ENCODE peak calls at places on chromosomes 4 and X, in seven cellular contexts. One of them, this sample, is unnamed.

GRCh38 chrX:70954871-70955270 is 24.0 kb upstream of the SLC7A3 start:
- DNase-seq in mesendoderm: no peak
- DNase-seq in H9: no peak
- DNase-seq in mesenchymal stem cell: no peak
- DNase-seq in neuronal stem cell: no peak
- DNase-seq in H1: no peak
- DNase-seq in trophoblast cell: no peak
- DNase-seq in this sample: no peak

GRCh38 chr4:101604976-101605375 is 185.6 kb upstream of the BANK1 start:
- DNase-seq in mesendoderm: no peak
- DNase-seq in H9: no peak
- DNase-seq in mesenchymal stem cell: no peak
- DNase-seq in neuronal stem cell: no peak
- DNase-seq in H1: no peak
- DNase-seq in trophoblast cell: no peak
- DNase-seq in this sample: no peak

GRCh38 chr4:185312699-185313098 is 83.0 kb downstream of the LRP2BP start:
- DNase-seq in mesendoderm: no peak
- DNase-seq in H9: no peak
- DNase-seq in mesenchymal stem cell: no peak
- DNase-seq in neuronal stem cell: no peak
- DNase-seq in H1: no peak
- DNase-seq in trophoblast cell: no peak
- DNase-seq in this sample: peak

GRCh38 chrX:45709381-45709780 is 508.7 kb upstream of the DIPK2B start:
- DNase-seq in mesendoderm: no peak
- DNase-seq in H9: no peak
- DNase-seq in mesenchymal stem cell: peak
- DNase-seq in neuronal stem cell: no peak
- DNase-seq in H1: no peak
- DNase-seq in trophoblast cell: no peak
- DNase-seq in this sample: peak

GRCh38 chr4:6576512-6576911 is 1.5 kb downstream of the MAN2B2 start:
- DNase-seq in mesendoderm: no peak
- DNase-seq in H9: no peak
- DNase-seq in mesenchymal stem cell: no peak
- DNase-seq in neuronal stem cell: no peak
- DNase-seq in H1: no peak
- DNase-seq in trophoblast cell: no peak
- DNase-seq in this sample: no peak

GRCh38 chr4:104416725-104417363 is 77.8 kb downstream of the CXXC4 start:
- DNase-seq in mesendoderm: peak
- DNase-seq in H9: peak
- DNase-seq in mesenchymal stem cell: no peak
- DNase-seq in neuronal stem cell: no peak
- DNase-seq in H1: no peak
- DNase-seq in trophoblast cell: no peak
- DNase-seq in this sample: no peak

GRCh38 chr4:54959656-54960055 is 165.7 kb downstream of the KDR start:
- DNase-seq in mesendoderm: no peak
- DNase-seq in H9: no peak
- DNase-seq in mesenchymal stem cell: peak
- DNase-seq in neuronal stem cell: no peak
- DNase-seq in H1: no peak
- DNase-seq in trophoblast cell: peak
- DNase-seq in this sample: peak

GRCh38 chr4:24131954-24132673 is 242.3 kb upstream of the PPARGC1A start:
- DNase-seq in mesendoderm: no peak
- DNase-seq in H9: no peak
- DNase-seq in mesenchymal stem cell: no peak
- DNase-seq in neuronal stem cell: no peak
- DNase-seq in H1: no peak
- DNase-seq in trophoblast cell: no peak
- DNase-seq in this sample: no peak

GRCh38 chrX:94743478-94743877 is 1069.5 kb downstream of the FAM133A start:
- DNase-seq in mesendoderm: no peak
- DNase-seq in H9: no peak
- DNase-seq in mesenchymal stem cell: no peak
- DNase-seq in neuronal stem cell: no peak
- DNase-seq in H1: no peak
- DNase-seq in trophoblast cell: no peak
- DNase-seq in this sample: no peak

GRCh38 chr4:42750091-42750490 is 93.2 kb upstream of the ATP8A1 start:
- DNase-seq in mesendoderm: peak
- DNase-seq in H9: no peak
- DNase-seq in mesenchymal stem cell: no peak
- DNase-seq in neuronal stem cell: no peak
- DNase-seq in H1: no peak
- DNase-seq in trophoblast cell: no peak
- DNase-seq in this sample: no peak

GRCh38 chrX:57137481-57137880 is 284 bp upstream of the SPIN2A start:
- DNase-seq in mesendoderm: peak
- DNase-seq in H9: no peak
- DNase-seq in mesenchymal stem cell: peak
- DNase-seq in neuronal stem cell: no peak
- DNase-seq in H1: no peak
- DNase-seq in trophoblast cell: no peak
- DNase-seq in this sample: no peak

GRCh38 chr4:23959401-23960148 is 69.7 kb upstream of the PPARGC1A start:
- DNase-seq in mesendoderm: no peak
- DNase-seq in H9: no peak
- DNase-seq in mesenchymal stem cell: no peak
- DNase-seq in neuronal stem cell: no peak
- DNase-seq in H1: no peak
- DNase-seq in trophoblast cell: no peak
- DNase-seq in this sample: no peak

GRCh38 chr4:150182794-150183193 is 104.5 kb downstream of the DCLK2 start:
- DNase-seq in mesendoderm: no peak
- DNase-seq in H9: no peak
- DNase-seq in mesenchymal stem cell: no peak
- DNase-seq in neuronal stem cell: no peak
- DNase-seq in H1: no peak
- DNase-seq in trophoblast cell: no peak
- DNase-seq in this sample: no peak

DNA sequence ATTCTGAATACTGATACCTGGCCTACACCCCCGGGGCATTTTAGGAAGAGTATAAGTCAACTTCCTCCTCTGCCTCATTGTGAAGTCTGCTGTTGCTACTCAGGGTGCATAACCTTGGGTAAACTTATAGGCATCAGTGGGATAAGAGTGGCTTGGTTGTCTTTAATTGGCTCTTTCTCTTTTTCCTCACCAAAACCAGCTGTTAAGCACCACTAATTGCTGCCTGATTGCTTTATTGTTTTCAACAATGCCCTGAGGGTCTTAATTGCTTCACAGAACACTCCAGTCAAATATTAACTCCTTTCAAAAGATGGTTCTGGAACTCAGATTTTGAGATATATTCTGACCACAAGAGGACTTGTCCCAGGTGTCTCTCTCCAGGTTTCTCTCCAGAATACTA is 337.0 kb upstream of the MAGEB16 start:
- DNase-seq in mesendoderm: peak
- DNase-seq in H9: no peak
- DNase-seq in mesenchymal stem cell: no peak
- DNase-seq in neuronal stem cell: no peak
- DNase-seq in H1: no peak
- DNase-seq in trophoblast cell: no peak
- DNase-seq in this sample: no peak
- H3K4ac ChIP-seq in mesendoderm: no peak
- H3K4ac ChIP-seq in H9: no peak
- H3K4ac ChIP-seq in mesenchymal stem cell: no peak
- H3K4ac ChIP-seq in neuronal stem cell: no peak
- H3K4ac ChIP-seq in H1: no peak
- H3K4ac ChIP-seq in trophoblast cell: no peak
- H3K4ac ChIP-seq in this sample: no peak

DNA sequence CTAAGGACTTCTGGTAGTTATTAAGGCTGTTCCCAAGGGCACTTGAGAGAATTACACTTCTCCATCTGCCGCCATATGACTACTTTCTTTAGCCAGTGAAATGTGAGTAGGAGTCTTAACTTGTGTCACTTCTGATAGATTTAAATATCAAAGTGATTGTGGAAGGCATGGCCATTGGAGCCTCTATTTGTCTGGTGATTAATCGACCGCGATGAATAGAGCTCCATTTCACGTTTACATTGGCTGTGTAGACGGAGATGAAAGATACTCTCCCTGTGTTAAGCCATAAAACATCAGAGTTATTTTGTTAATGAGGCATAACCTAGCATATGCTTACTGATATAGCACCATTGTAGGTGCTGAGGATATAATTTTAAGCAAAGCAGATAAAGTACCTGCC is 852.4 kb downstream of the CCSER1 start:
- DNase-seq in mesendoderm: no peak
- DNase-seq in H9: no peak
- DNase-seq in mesenchymal stem cell: no peak
- DNase-seq in neuronal stem cell: no peak
- DNase-seq in H1: no peak
- DNase-seq in trophoblast cell: no peak
- DNase-seq in this sample: no peak
- H3K4ac ChIP-seq in mesendoderm: no peak
- H3K4ac ChIP-seq in H9: no peak
- H3K4ac ChIP-seq in mesenchymal stem cell: no peak
- H3K4ac ChIP-seq in neuronal stem cell: no peak
- H3K4ac ChIP-seq in H1: no peak
- H3K4ac ChIP-seq in trophoblast cell: no peak
- H3K4ac ChIP-seq in this sample: no peak

DNA sequence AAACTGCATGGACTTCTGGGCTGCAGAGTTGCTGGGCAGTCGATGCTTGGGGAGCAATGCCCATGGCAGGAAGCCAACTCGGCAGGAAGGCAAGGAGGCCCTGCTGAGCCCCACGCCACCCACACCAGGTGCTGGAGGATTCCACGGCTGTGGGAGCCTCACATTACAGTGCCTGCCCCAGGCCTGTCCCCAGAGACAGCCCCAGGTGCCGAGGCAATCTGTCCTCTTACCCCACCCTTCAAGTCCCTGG is 53.9 kb downstream of the HMX1 start:
- DNase-seq in mesendoderm: no peak
- DNase-seq in H9: no peak
- DNase-seq in mesenchymal stem cell: no peak
- DNase-seq in neuronal stem cell: no peak
- DNase-seq in H1: no peak
- DNase-seq in trophoblast cell: no peak
- DNase-seq in this sample: no peak
- H3K4ac ChIP-seq in mesendoderm: no peak
- H3K4ac ChIP-seq in H9: no peak
- H3K4ac ChIP-seq in mesenchymal stem cell: no peak
- H3K4ac ChIP-seq in neuronal stem cell: no peak
- H3K4ac ChIP-seq in H1: no peak
- H3K4ac ChIP-seq in trophoblast cell: no peak
- H3K4ac ChIP-seq in this sample: no peak

DNA sequence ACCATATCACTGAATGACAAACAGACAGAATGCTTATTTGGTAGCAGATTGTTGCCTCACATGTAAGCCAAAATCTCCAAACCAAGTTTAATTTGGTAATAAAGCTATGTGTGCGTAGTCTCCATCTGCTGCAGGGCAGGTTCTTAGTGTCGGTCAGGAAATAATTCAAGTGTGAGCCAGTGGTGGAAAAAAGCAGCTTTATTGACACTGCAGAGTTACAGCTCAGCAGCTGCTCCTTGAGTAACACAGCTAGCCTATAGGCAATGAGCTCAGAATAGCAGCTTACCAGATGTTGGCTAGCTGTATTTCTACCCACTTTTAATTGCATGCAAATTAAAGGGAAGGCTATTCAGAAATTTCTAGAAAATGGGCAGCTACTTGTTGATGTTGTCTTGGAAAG is 757.8 kb upstream of the HS3ST1 start:
- DNase-seq in mesendoderm: no peak
- DNase-seq in H9: no peak
- DNase-seq in mesenchymal stem cell: no peak
- DNase-seq in neuronal stem cell: no peak
- DNase-seq in H1: no peak
- DNase-seq in trophoblast cell: no peak
- DNase-seq in this sample: no peak
- H3K4ac ChIP-seq in mesendoderm: no peak
- H3K4ac ChIP-seq in H9: no peak
- H3K4ac ChIP-seq in mesenchymal stem cell: no peak
- H3K4ac ChIP-seq in neuronal stem cell: no peak
- H3K4ac ChIP-seq in H1: no peak
- H3K4ac ChIP-seq in trophoblast cell: no peak
- H3K4ac ChIP-seq in this sample: no peak

DNA sequence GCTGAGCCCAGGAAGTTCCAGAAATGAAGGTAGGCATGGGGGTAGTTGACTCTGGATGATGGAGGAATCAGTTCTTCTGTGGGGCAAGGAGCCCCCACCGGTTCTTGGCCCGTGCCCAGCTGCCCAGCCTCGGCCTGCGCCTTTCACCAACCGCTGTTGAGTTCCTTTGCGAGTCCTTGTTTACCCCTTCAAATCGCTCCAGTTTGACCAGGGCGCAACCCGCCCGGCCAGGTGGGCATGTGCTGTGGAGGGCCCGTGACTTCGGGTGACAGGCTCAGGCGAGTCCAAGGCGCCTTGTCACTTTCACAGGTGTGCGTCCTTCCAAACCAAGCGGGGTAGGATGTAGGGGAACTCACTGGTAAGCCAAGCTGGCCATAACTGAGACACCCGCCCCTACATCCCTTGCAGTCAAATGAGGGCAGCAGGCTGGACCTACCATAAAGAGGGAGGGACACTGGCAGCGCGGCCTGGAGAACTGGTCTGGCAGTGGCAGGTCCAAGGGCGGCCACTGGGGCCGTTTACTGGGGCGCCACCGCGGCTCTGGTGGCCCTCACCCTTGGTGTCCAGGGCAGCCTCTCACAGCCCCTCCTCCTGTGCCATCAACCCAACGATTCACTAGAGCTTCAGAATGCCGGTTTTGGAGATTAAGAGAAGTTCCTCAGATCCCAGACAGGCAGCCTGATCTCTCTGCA is 160.3 kb upstream of the ZIC3 start:
- DNase-seq in mesendoderm: no peak
- DNase-seq in H9: no peak
- DNase-seq in mesenchymal stem cell: no peak
- DNase-seq in neuronal stem cell: no peak
- DNase-seq in H1: no peak
- DNase-seq in trophoblast cell: no peak
- DNase-seq in this sample: no peak
- H3K4ac ChIP-seq in mesendoderm: no peak
- H3K4ac ChIP-seq in H9: no peak
- H3K4ac ChIP-seq in mesenchymal stem cell: no peak
- H3K4ac ChIP-seq in neuronal stem cell: no peak
- H3K4ac ChIP-seq in H1: no peak
- H3K4ac ChIP-seq in trophoblast cell: no peak
- H3K4ac ChIP-seq in this sample: no peak

GRCh38 chr4:141705048-141705746 is 68.8 kb downstream of the IL15 start:
- DNase-seq in mesendoderm: no peak
- DNase-seq in H9: no peak
- DNase-seq in mesenchymal stem cell: no peak
- DNase-seq in neuronal stem cell: no peak
- DNase-seq in H1: no peak
- DNase-seq in trophoblast cell: no peak
- DNase-seq in this sample: no peak
- H3K4ac ChIP-seq in mesendoderm: no peak
- H3K4ac ChIP-seq in H9: no peak
- H3K4ac ChIP-seq in mesenchymal stem cell: no peak
- H3K4ac ChIP-seq in neuronal stem cell: no peak
- H3K4ac ChIP-seq in H1: no peak
- H3K4ac ChIP-seq in trophoblast cell: no peak
- H3K4ac ChIP-seq in this sample: no peak

DNA sequence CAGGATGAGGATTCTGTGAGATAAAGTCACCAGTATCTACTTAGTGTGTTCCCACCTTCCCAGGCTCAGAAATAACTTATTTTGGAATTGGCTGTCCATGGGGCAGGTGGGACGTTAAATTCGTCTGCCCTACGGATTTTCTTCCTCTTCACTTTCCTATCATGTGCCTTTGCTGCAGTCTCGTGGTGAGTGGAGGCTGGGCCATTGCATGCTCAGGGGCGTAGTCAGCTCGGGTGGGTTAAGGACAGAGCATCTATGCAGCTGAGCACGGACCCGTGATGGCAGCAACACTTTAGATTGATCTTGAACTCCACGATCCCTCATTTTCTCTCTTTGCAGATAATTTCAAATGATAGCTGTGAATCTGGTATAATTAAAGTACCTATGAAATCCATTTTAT is 51.5 kb downstream of the CLDN22 start:
- DNase-seq in mesendoderm: no peak
- DNase-seq in H9: no peak
- DNase-seq in mesenchymal stem cell: no peak
- DNase-seq in neuronal stem cell: no peak
- DNase-seq in H1: no peak
- DNase-seq in trophoblast cell: no peak
- DNase-seq in this sample: no peak
- H3K4ac ChIP-seq in mesendoderm: no peak
- H3K4ac ChIP-seq in H9: no peak
- H3K4ac ChIP-seq in mesenchymal stem cell: no peak
- H3K4ac ChIP-seq in neuronal stem cell: no peak
- H3K4ac ChIP-seq in H1: no peak
- H3K4ac ChIP-seq in trophoblast cell: no peak
- H3K4ac ChIP-seq in this sample: no peak